ENCODE peak calls at places on chromosomes 12 and 14, in seven cellular contexts. One of them, this sample, is unnamed.

GRCh38 chr12:1474059-1474537 is 120.3 kb downstream of the FBXL14 start:
- DNase-seq in neural progenitor cell: no peak
- DNase-seq in upper lobe of right lung: no peak
- DNase-seq in stomach: no peak
- DNase-seq in fibroblast of lung: peak; percentile 96
- DNase-seq in tibial artery: no peak
- DNase-seq in ovary: no peak
- DNase-seq in this sample: no peak

GRCh38 chr14:84477996-84478395 is 1051.9 kb upstream of the FLRT2 start:
- DNase-seq in neural progenitor cell: no peak
- DNase-seq in upper lobe of right lung: no peak
- DNase-seq in stomach: no peak
- DNase-seq in fibroblast of lung: no peak
- DNase-seq in tibial artery: no peak
- DNase-seq in ovary: no peak
- DNase-seq in this sample: no peak

GRCh38 chr12:92439397-92439779 is 263.4 kb upstream of the PLEKHG7 start:
- DNase-seq in neural progenitor cell: no peak
- DNase-seq in upper lobe of right lung: no peak
- DNase-seq in stomach: no peak
- DNase-seq in fibroblast of lung: peak; percentile 30
- DNase-seq in tibial artery: peak; percentile 57
- DNase-seq in ovary: no peak
- DNase-seq in this sample: no peak

GRCh38 chr14:100593751-100594624 is 6.8 kb upstream of the BEGAIN start:
- DNase-seq in neural progenitor cell: no peak
- DNase-seq in upper lobe of right lung: peak; percentile 49
- DNase-seq in stomach: no peak
- DNase-seq in fibroblast of lung: no peak
- DNase-seq in tibial artery: no peak
- DNase-seq in ovary: peak; percentile 21
- DNase-seq in this sample: peak; percentile 4

GRCh38 chr14:22391908-22392307 is 197.1 kb downstream of the DAD1 start:
- DNase-seq in neural progenitor cell: peak; percentile 85
- DNase-seq in upper lobe of right lung: peak; percentile 64
- DNase-seq in stomach: peak; percentile 74
- DNase-seq in fibroblast of lung: peak; percentile 70
- DNase-seq in tibial artery: peak; percentile 40
- DNase-seq in ovary: peak; percentile 38
- DNase-seq in this sample: peak; percentile 69

GRCh38 chr12:54075431-54075830 is 21.8 kb downstream of the HOXC4 start:
- DNase-seq in neural progenitor cell: no peak
- DNase-seq in upper lobe of right lung: no peak
- DNase-seq in stomach: no peak
- DNase-seq in fibroblast of lung: no peak
- DNase-seq in tibial artery: no peak
- DNase-seq in ovary: no peak
- DNase-seq in this sample: no peak

GRCh38 chr12:109905301-109905700 is 5.2 kb downstream of the TCHP start:
- DNase-seq in neural progenitor cell: no peak
- DNase-seq in upper lobe of right lung: no peak
- DNase-seq in stomach: no peak
- DNase-seq in fibroblast of lung: no peak
- DNase-seq in tibial artery: no peak
- DNase-seq in ovary: no peak
- DNase-seq in this sample: no peak

GRCh38 chr14:31207287-31207745 is 277 bp downstream of the HECTD1 start:
- DNase-seq in neural progenitor cell: no peak
- DNase-seq in upper lobe of right lung: no peak
- DNase-seq in stomach: no peak
- DNase-seq in fibroblast of lung: no peak
- DNase-seq in tibial artery: peak; percentile 88
- DNase-seq in ovary: no peak
- DNase-seq in this sample: no peak

GRCh38 chr12:87021400-87021799 is 765.2 kb upstream of the MGAT4C start:
- DNase-seq in neural progenitor cell: no peak
- DNase-seq in upper lobe of right lung: no peak
- DNase-seq in stomach: no peak
- DNase-seq in fibroblast of lung: no peak
- DNase-seq in tibial artery: no peak
- DNase-seq in ovary: no peak
- DNase-seq in this sample: no peak

GRCh38 chr12:49165114-49165513 is 23.8 kb downstream of the TUBA1A start:
- DNase-seq in neural progenitor cell: no peak
- DNase-seq in upper lobe of right lung: no peak
- DNase-seq in stomach: no peak
- DNase-seq in fibroblast of lung: no peak
- DNase-seq in tibial artery: no peak
- DNase-seq in ovary: no peak
- DNase-seq in this sample: no peak

GRCh38 chr12:104958946-104959841 is 1.1 kb upstream of the SLC41A2 start:
- DNase-seq in neural progenitor cell: no peak
- DNase-seq in upper lobe of right lung: no peak
- DNase-seq in stomach: no peak
- DNase-seq in fibroblast of lung: peak; percentile 80
- DNase-seq in tibial artery: no peak
- DNase-seq in ovary: peak; percentile 50
- DNase-seq in this sample: no peak

GRCh38 chr14:69665596-69665995 is 54.2 kb downstream of the SUSD6 start:
- DNase-seq in neural progenitor cell: no peak
- DNase-seq in upper lobe of right lung: no peak
- DNase-seq in stomach: no peak
- DNase-seq in fibroblast of lung: no peak
- DNase-seq in tibial artery: no peak
- DNase-seq in ovary: no peak
- DNase-seq in this sample: no peak

GRCh38 chr12:7091660-7092228 is 501 bp downstream of the C1R start:
- DNase-seq in neural progenitor cell: no peak
- DNase-seq in upper lobe of right lung: peak; percentile 68
- DNase-seq in stomach: no peak
- DNase-seq in fibroblast of lung: no peak
- DNase-seq in tibial artery: peak; percentile 61
- DNase-seq in ovary: peak; percentile 76
- DNase-seq in this sample: no peak

GRCh38 chr14:33186656-33187055 is 248.0 kb downstream of the NPAS3 start:
- DNase-seq in neural progenitor cell: no peak
- DNase-seq in upper lobe of right lung: no peak
- DNase-seq in stomach: no peak
- DNase-seq in fibroblast of lung: no peak
- DNase-seq in tibial artery: no peak
- DNase-seq in ovary: no peak
- DNase-seq in this sample: no peak

GRCh38 chr12:14982562-14982961 is 9.7 kb downstream of the PDE6H start:
- DNase-seq in neural progenitor cell: no peak
- DNase-seq in upper lobe of right lung: no peak
- DNase-seq in stomach: no peak
- DNase-seq in fibroblast of lung: peak; percentile 6
- DNase-seq in tibial artery: no peak
- DNase-seq in ovary: no peak
- DNase-seq in this sample: no peak

GRCh38 chr12:63989301-63989845 is 144.9 kb downstream of the SRGAP1 start:
- DNase-seq in neural progenitor cell: no peak
- DNase-seq in upper lobe of right lung: no peak
- DNase-seq in stomach: peak; percentile 28
- DNase-seq in fibroblast of lung: peak; percentile 82
- DNase-seq in tibial artery: no peak
- DNase-seq in ovary: no peak
- DNase-seq in this sample: peak; percentile 80

GRCh38 chr12:20792971-20793370 is 17.5 kb upstream of the SLCO1B3 start:
- DNase-seq in neural progenitor cell: no peak
- DNase-seq in upper lobe of right lung: no peak
- DNase-seq in stomach: no peak
- DNase-seq in fibroblast of lung: no peak
- DNase-seq in tibial artery: no peak
- DNase-seq in ovary: no peak
- DNase-seq in this sample: no peak

GRCh38 chr12:20801035-20801434 is 9.5 kb upstream of the SLCO1B3 start:
- DNase-seq in neural progenitor cell: no peak
- DNase-seq in upper lobe of right lung: no peak
- DNase-seq in stomach: no peak
- DNase-seq in fibroblast of lung: no peak
- DNase-seq in tibial artery: no peak
- DNase-seq in ovary: no peak
- DNase-seq in this sample: no peak

GRCh38 chr12:20800160-20800559 is 10.3 kb upstream of the SLCO1B3 start:
- DNase-seq in neural progenitor cell: no peak
- DNase-seq in upper lobe of right lung: no peak
- DNase-seq in stomach: no peak
- DNase-seq in fibroblast of lung: no peak
- DNase-seq in tibial artery: no peak
- DNase-seq in ovary: no peak
- DNase-seq in this sample: no peak

DNA sequence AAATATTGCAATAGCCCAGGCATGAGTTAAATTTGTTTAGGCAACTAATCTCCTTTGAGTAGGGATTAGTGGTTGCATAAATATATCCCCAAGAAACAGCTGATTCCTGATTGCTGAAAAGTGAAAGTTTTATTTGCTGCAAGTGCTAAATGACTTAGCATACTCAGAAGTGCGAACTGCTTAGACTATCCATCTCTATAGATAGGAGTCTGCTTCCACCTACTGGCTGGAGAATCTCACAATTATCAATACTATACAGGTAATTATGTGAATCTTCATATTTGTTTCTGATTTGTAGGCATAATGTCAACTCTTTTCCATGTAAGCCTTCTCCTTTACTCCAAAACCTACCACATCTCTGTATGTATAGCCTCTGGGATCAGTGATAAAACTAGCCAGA is 11.9 kb upstream of the SLCO1B3 start:
- DNase-seq in neural progenitor cell: peak; percentile 56
- DNase-seq in upper lobe of right lung: no peak
- DNase-seq in stomach: no peak
- DNase-seq in fibroblast of lung: no peak
- DNase-seq in tibial artery: no peak
- DNase-seq in ovary: no peak
- DNase-seq in this sample: no peak
- TF ChIP-seq CTCF in neural progenitor cell: peak; percentile 69
- TF ChIP-seq CTCF in upper lobe of right lung: peak; percentile 37
- TF ChIP-seq CTCF in stomach: no peak
- TF ChIP-seq CTCF in fibroblast of lung: peak; percentile 12
- TF ChIP-seq CTCF in tibial artery: peak; percentile 35
- TF ChIP-seq CTCF in ovary: no peak
- TF ChIP-seq CTCF in this sample: peak; percentile 50

GRCh38 chr12:85831327-85831990 is 4.8 kb downstream of the RASSF9 start:
- DNase-seq in neural progenitor cell: no peak
- DNase-seq in upper lobe of right lung: no peak
- DNase-seq in stomach: no peak
- DNase-seq in fibroblast of lung: no peak
- DNase-seq in tibial artery: no peak
- DNase-seq in ovary: no peak
- DNase-seq in this sample: no peak

GRCh38 chr12:85825751-85826150 is 10.5 kb downstream of the RASSF9 start:
- DNase-seq in neural progenitor cell: no peak
- DNase-seq in upper lobe of right lung: no peak
- DNase-seq in stomach: no peak
- DNase-seq in fibroblast of lung: no peak
- DNase-seq in tibial artery: no peak
- DNase-seq in ovary: no peak
- DNase-seq in this sample: no peak

GRCh38 chr12:85829391-85829790 is 6.8 kb downstream of the RASSF9 start:
- DNase-seq in neural progenitor cell: no peak
- DNase-seq in upper lobe of right lung: no peak
- DNase-seq in stomach: no peak
- DNase-seq in fibroblast of lung: no peak
- DNase-seq in tibial artery: no peak
- DNase-seq in ovary: no peak
- DNase-seq in this sample: no peak

GRCh38 chr12:85823436-85824179 is 12.6 kb downstream of the RASSF9 start:
- DNase-seq in neural progenitor cell: no peak
- DNase-seq in upper lobe of right lung: no peak
- DNase-seq in stomach: no peak
- DNase-seq in fibroblast of lung: peak; percentile 35
- DNase-seq in tibial artery: no peak
- DNase-seq in ovary: no peak
- DNase-seq in this sample: no peak

DNA sequence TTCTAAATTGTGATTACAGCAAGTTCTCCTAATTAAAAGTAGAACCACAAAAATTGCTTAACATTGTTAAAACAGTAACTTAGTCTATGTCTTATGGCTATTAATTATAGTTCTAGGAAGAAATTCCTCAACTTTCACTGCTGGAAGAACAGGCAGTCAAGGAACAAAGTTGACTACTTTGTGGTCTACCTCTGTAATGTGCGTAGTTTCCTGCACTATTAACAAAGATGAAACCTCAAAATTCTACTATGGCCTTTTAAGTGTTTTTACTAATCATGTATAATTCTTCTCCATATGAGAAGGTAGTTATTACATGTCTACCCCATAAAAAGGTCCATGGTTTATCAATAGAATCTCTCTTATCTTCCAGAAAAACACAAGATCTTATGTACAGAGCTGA is 7.6 kb downstream of the RASSF9 start:
- DNase-seq in neural progenitor cell: no peak
- DNase-seq in upper lobe of right lung: no peak
- DNase-seq in stomach: no peak
- DNase-seq in fibroblast of lung: no peak
- DNase-seq in tibial artery: no peak
- DNase-seq in ovary: no peak
- DNase-seq in this sample: no peak
- H3K4me1 ChIP-seq in neural progenitor cell: no peaks in the 10 kb centered on the region
- H3K4me1 ChIP-seq in upper lobe of right lung: no peaks in the 10 kb centered on the region
- H3K4me1 ChIP-seq in stomach: no peaks in the 10 kb centered on the region
- H3K4me1 ChIP-seq in fibroblast of lung: no peaks in the 10 kb centered on the region
- H3K4me1 ChIP-seq in tibial artery: no peaks in the 10 kb centered on the region
- H3K4me1 ChIP-seq in ovary: no peaks in the 10 kb centered on the region
- H3K4me1 ChIP-seq in this sample: no peaks in the 10 kb centered on the region

GRCh38 chr12:51687142-51687935 is 96.3 kb downstream of the SCN8A start:
- DNase-seq in neural progenitor cell: no peak
- DNase-seq in upper lobe of right lung: no peak
- DNase-seq in stomach: no peak
- DNase-seq in fibroblast of lung: peak; percentile 52
- DNase-seq in tibial artery: no peak
- DNase-seq in ovary: no peak
- DNase-seq in this sample: no peak
- H3K4me3 ChIP-seq in neural progenitor cell: no peak overlapping the region
- H3K4me3 ChIP-seq in upper lobe of right lung: no peak overlapping the region
- H3K4me3 ChIP-seq in stomach: no peak overlapping the region
- H3K4me3 ChIP-seq in fibroblast of lung: no peak overlapping the region
- H3K4me3 ChIP-seq in tibial artery: no peak overlapping the region
- H3K4me3 ChIP-seq in ovary: no peak overlapping the region
- H3K4me3 ChIP-seq in this sample: no peak overlapping the region

DNA sequence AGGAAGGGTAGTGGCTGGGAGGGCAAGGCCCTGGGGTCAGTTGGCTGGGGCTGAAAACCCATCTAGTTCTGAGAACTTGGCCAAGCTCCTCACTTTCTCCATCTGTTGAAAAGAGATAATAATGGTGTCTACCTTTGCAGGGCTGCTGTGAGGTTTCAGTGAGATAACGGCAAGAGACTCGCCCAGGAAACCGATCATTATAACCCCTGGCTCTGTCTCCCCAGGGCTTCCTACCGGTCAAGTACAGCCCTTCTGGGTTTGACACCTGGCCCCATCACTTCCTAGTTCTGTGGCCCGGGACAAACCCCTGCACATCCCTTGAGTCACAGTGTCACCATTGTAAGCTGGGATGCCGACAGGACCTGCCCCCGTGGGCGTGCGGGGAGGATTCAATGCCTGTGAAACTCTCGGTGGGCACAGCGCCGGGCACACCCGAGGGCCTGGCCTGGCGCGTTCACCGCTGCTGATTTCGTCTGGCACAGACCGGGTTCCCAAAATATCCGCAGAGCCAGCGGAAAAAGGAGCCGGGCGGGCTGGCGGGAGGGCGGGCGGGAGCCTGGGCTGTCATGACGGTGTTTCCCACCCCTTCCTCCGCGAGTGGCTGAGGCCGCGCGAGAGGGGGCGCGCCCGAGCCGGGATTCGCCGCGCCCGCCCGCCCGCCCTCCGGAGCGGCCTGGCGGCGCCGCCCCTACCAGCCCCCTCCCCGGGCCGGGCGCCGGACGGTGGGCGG is 4.5 kb downstream of the KMT5A start:
- DNase-seq in neural progenitor cell: peak; percentile 88
- DNase-seq in upper lobe of right lung: peak; percentile 89
- DNase-seq in stomach: peak; percentile 80
- DNase-seq in fibroblast of lung: peak; percentile 63
- DNase-seq in tibial artery: peak; percentile 72
- DNase-seq in ovary: peak; percentile 86
- DNase-seq in this sample: peak; percentile 86
- TF ChIP-seq CTCF in neural progenitor cell: peak; percentile 17
- TF ChIP-seq CTCF in upper lobe of right lung: peak; percentile 22
- TF ChIP-seq CTCF in stomach: no peak
- TF ChIP-seq CTCF in fibroblast of lung: no peak
- TF ChIP-seq CTCF in tibial artery: no peak
- TF ChIP-seq CTCF in ovary: no peak
- TF ChIP-seq CTCF in this sample: no peak